ENCODE peak calls at places on chromosome 1, in eight cellular contexts. P, X, F, M, N, B, Y and Q are unnamed samples.

GRCh38 chr1:184813528-184814089 is 59.0 kb upstream of the EDEM3 start:
- DNase-seq in P (no peak), X (no peak), F (no peak), M (no peak), N (no peak), B (no peak), Y (no peak), Q (no peak)

GRCh38 chr1:186750250-186750649 is 70.0 kb upstream of the PTGS2 start:
- DNase-seq in P (no peak), X (no peak), F (no peak), M (no peak), N (no peak), B (no peak), Y (peak), Q (no peak)

GRCh38 chr1:173341307-173341706 is 134.2 kb upstream of the TNFSF4 start:
- DNase-seq in P (peak), X (no peak), F (no peak), M (no peak), N (no peak), B (peak), Y (peak), Q (no peak)

GRCh38 chr1:153881764-153882163 is 41.0 kb downstream of the GATAD2B start:
- DNase-seq in P (no peak), X (no peak), F (no peak), M (no peak), N (no peak), B (no peak), Y (peak), Q (no peak)

GRCh38 chr1:171801395-171801990 is 20.0 kb downstream of the METTL13 start:
- DNase-seq in P (peak), X (peak), F (peak), M (no peak), N (no peak), B (no peak), Y (peak), Q (no peak)

GRCh38 chr1:106968644-106969043 is 87.8 kb upstream of the PRMT6 start:
- DNase-seq in P (no peak), X (no peak), F (no peak), M (no peak), N (no peak), B (no peak), Y (no peak), Q (no peak)

GRCh38 chr1:245453556-245453955 is 298.8 kb downstream of the KIF26B start:
- DNase-seq in P (no peak), X (no peak), F (no peak), M (no peak), N (no peak), B (no peak), Y (no peak), Q (no peak)

GRCh38 chr1:66452982-66453381 is 81.0 kb upstream of the SGIP1 start:
- DNase-seq in P (no peak), X (no peak), F (no peak), M (no peak), N (no peak), B (no peak), Y (no peak), Q (no peak)

GRCh38 chr1:198241553-198241952 is 84.8 kb downstream of the NEK7 start:
- DNase-seq in P (no peak), X (no peak), F (no peak), M (no peak), N (no peak), B (no peak), Y (no peak), Q (no peak)

GRCh38 chr1:246153796-246154212 is 353.3 kb downstream of the SMYD3 start:
- DNase-seq in P (peak), X (no peak), F (no peak), M (no peak), N (no peak), B (no peak), Y (no peak), Q (no peak)

GRCh38 chr1:155960081-155960745 is 18.1 kb downstream of the ARHGEF2 start:
- DNase-seq in P (no peak), X (no peak), F (no peak), M (no peak), N (no peak), B (no peak), Y (no peak), Q (no peak)

GRCh38 chr1:153649137-153649866 is 9.2 kb upstream of the SNAPIN start:
- DNase-seq in P (no peak), X (no peak), F (peak), M (no peak), N (no peak), B (no peak), Y (no peak), Q (no peak)

GRCh38 chr1:206682111-206682510 is 2.6 kb upstream of the MAPKAPK2 start:
- DNase-seq in P (no peak), X (no peak), F (no peak), M (no peak), N (peak), B (no peak), Y (no peak), Q (no peak)

GRCh38 chr1:39159224-39160036 is 45.1 kb upstream of the MACF1 start:
- DNase-seq in P (peak), X (peak), F (no peak), M (no peak), N (no peak), B (peak), Y (peak), Q (no peak)

GRCh38 chr1:84540759-84541158 is 33.5 kb downstream of the CTBS start:
- DNase-seq in P (no peak), X (no peak), F (no peak), M (no peak), N (no peak), B (peak), Y (no peak), Q (no peak)

GRCh38 chr1:84541679-84542078 is 32.6 kb downstream of the CTBS start:
- DNase-seq in P (no peak), X (no peak), F (no peak), M (no peak), N (no peak), B (no peak), Y (peak), Q (no peak)

GRCh38 chr1:84538599-84538998 is 32.2 kb upstream of the GNG5 start:
- DNase-seq in P (no peak), X (no peak), F (no peak), M (no peak), N (no peak), B (no peak), Y (no peak), Q (no peak)

GRCh38 chr1:84539972-84540371 is 33.6 kb upstream of the GNG5 start:
- DNase-seq in P (no peak), X (no peak), F (no peak), M (no peak), N (no peak), B (no peak), Y (peak), Q (no peak)
- TF ChIP-seq CTCF in P (no peak), X (no peak), F (no peak), M (no peak), N (no peak), B (no peak), Y (no peak), Q (no peak)

DNA sequence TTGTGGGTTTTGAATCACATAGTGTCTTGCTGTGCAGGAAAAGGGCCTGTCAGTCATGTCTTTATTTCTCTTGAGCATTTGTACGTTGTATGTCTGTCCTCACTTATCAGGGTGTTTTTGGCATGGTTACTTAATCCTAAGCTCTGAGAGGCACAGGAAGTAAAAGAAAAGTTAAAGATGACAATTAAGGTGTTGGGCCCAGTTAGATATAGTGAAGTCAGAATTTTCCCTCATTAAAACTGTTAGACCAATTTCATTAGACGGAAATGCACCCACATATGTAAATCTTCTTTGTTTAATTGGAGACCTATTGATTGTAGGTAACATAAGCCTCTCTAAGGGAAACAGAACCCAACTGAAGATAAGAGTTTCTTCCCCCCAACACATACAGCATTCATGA is 21.9 kb downstream of the NFIA start:
- DNase-seq in P (no peak), X (no peak), F (no peak), M (no peak), N (no peak), B (no peak), Y (no peak), Q (no peak)
- TF ChIP-seq CTCF in P (no peak), X (no peak), F (no peak), M (no peak), N (no peak), B (no peak), Y (no peak), Q (no peak)

GRCh38 chr1:34113362-34113761 is 51.7 kb downstream of the CSMD2 start:
- DNase-seq in P (no peak), X (peak), F (no peak), M (no peak), N (no peak), B (no peak), Y (no peak), Q (no peak)
- TF ChIP-seq CTCF in P (no peak), X (peak), F (no peak), M (no peak), N (no peak), B (no peak), Y (no peak), Q (no peak)

GRCh38 chr1:62746809-62747138 is 37.2 kb upstream of the ATG4C start:
- DNase-seq in P (no peak), X (no peak), F (no peak), M (no peak), N (no peak), B (no peak), Y (no peak), Q (no peak)
- TF ChIP-seq CTCF in P (no peak), X (no peak), F (no peak), M (no peak), N (no peak), B (no peak), Y (no peak), Q (peak)

DNA sequence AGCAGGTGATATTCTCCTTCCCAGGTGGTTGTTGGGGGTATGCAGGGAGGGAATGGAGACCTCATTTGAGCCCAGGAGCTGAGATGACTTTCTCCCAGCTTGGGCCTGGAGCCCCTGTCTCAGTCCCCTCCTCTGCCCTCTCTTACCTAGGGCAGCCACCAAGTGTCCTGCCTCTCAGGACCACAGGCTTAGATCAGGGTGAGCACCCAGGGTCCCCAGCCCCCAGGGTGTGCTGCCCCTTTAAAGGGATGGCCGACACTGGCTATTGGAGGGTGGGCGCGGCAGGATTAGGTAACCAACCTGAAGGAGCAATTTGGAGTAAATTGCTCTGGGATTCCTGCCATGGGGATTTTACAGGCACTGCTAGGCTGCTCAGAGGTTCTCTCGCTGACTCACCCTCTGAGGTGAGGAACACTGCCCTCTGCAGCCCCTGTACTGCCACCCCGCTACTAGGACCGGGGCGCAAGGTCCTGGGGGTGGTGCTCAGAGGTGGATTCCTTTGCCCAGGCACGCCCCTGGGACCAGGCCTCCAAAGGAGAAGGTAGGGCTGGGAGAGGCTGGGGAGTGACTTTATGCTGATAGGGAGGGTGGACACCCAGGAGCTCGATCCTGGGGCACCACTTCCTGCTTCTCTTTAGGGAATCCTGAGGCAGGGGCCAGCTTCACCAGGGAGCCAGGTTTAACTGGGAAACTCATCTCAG is 1.5 kb downstream of the RPS6KA1 start:
- DNase-seq in P (peak), X (peak), F (peak), M (peak), N (peak), B (peak), Y (peak), Q (no peak)
- TF ChIP-seq CTCF in P (peak), X (peak), F (peak), M (peak), N (peak), B (peak), Y (peak), Q (peak)